ENCODE peak calls at places on chromosomes 12 and 14, in seven cellular contexts. B, P, T, W, V, S and D are unnamed samples. For H3K36me3, the result is how much of the 10 kb centered on the place peaks cover.

GRCh38 chr12:51187370-51187987 is 14.5 kb upstream of the TFCP2 start:
- DNase-seq in B (no peak), P (no peak), V (no peak), S (no peak), T (no peak), W (no peak), D (no peak)

GRCh38 chr12:38884666-38885065 is 20.7 kb downstream of the CPNE8 start:
- DNase-seq in B (no peak), T (no peak), P (no peak), S (no peak), W (no peak), V (no peak), D (no peak)

GRCh38 chr12:15966426-15966825 is 55.3 kb downstream of the DERA start:
- DNase-seq in V (no peak), W (no peak), B (peak), P (no peak), T (no peak), S (peak), D (no peak)

GRCh38 chr14:55536208-55536708 is 43.7 kb upstream of the KTN1 start:
- DNase-seq in T (no peak), S (peak), P (no peak), V (no peak), W (no peak), B (no peak), D (no peak)

GRCh38 chr12:43675048-43675904 is 83.3 kb downstream of the PUS7L start:
- DNase-seq in P (peak), T (no peak), W (peak), V (no peak), S (peak), B (no peak), D (no peak)

GRCh38 chr12:22477166-22477893 is 67.0 kb downstream of the C2CD5 start:
- DNase-seq in S (no peak), T (no peak), B (peak), W (no peak), P (no peak), V (no peak), D (no peak)

GRCh38 chr14:71754422-71755095 is 177.7 kb upstream of the RGS6 start:
- DNase-seq in V (peak), W (no peak), T (peak), B (no peak), P (peak), S (no peak), D (no peak)

GRCh38 chr12:64218597-64218996 is 3.5 kb downstream of the KICS2 start:
- DNase-seq in B (no peak), S (no peak), V (no peak), W (no peak), T (no peak), P (no peak), D (peak)

GRCh38 chr12:13362260-13362841 is 165.8 kb downstream of the EMP1 start:
- DNase-seq in V (peak), T (peak), S (peak), P (peak), B (peak), W (peak), D (peak)

GRCh38 chr12:15789215-15790171 is at the start of gene EPS8:
- DNase-seq in B (peak), W (peak), P (peak), V (peak), S (peak), T (peak), D (peak)

GRCh38 chr12:8156845-8157244 is at the start of gene ZNF705A:
- DNase-seq in W (no peak), V (no peak), B (peak), P (no peak), T (no peak), S (peak), D (no peak)

GRCh38 chr12:132827763-132828703 is 636 bp downstream of the GOLGA3 start:
- DNase-seq in W (peak), T (no peak), V (no peak), B (peak), P (peak), S (peak), D (no peak)

GRCh38 chr12:52603314-52603713 is 2.1 kb upstream of the KRT72 start:
- DNase-seq in P (no peak), B (peak), S (peak), W (no peak), V (no peak), T (peak), D (no peak)

GRCh38 chr12:25796523-25797000 is 161.9 kb upstream of the RASSF8 start:
- DNase-seq in S (peak), B (no peak), V (no peak), P (no peak), T (no peak), W (no peak), D (peak)

GRCh38 chr12:59079472-59079871 is 159.2 kb upstream of the LRIG3 start:
- DNase-seq in S (no peak), V (no peak), P (no peak), T (no peak), W (no peak), B (no peak), D (no peak)

GRCh38 chr14:69880851-69881250 is 1.6 kb downstream of the SMOC1 start:
- DNase-seq in S (no peak), T (no peak), W (no peak), V (peak), B (no peak), P (no peak), D (no peak)

GRCh38 chr14:70856851-70857498 is 47.7 kb upstream of the MAP3K9 start:
- DNase-seq in B (peak), W (no peak), S (peak), P (no peak), V (no peak), T (no peak), D (no peak)

GRCh38 chr12:106651552-106651951 is 68.7 kb downstream of the RFX4 start:
- DNase-seq in W (no peak), P (no peak), V (no peak), B (no peak), S (no peak), T (no peak), D (no peak)

GRCh38 chr12:230925-231671 is 17.1 kb upstream of the SLC6A12 start:
- DNase-seq in V (peak), W (no peak), P (no peak), T (no peak), S (no peak), B (no peak), D (no peak)

GRCh38 chr12:1691123-1692007 is 495 bp downstream of the ADIPOR2 start:
- DNase-seq in V (peak), W (peak), P (peak), B (peak), S (peak), T (no peak), D (peak)

DNA sequence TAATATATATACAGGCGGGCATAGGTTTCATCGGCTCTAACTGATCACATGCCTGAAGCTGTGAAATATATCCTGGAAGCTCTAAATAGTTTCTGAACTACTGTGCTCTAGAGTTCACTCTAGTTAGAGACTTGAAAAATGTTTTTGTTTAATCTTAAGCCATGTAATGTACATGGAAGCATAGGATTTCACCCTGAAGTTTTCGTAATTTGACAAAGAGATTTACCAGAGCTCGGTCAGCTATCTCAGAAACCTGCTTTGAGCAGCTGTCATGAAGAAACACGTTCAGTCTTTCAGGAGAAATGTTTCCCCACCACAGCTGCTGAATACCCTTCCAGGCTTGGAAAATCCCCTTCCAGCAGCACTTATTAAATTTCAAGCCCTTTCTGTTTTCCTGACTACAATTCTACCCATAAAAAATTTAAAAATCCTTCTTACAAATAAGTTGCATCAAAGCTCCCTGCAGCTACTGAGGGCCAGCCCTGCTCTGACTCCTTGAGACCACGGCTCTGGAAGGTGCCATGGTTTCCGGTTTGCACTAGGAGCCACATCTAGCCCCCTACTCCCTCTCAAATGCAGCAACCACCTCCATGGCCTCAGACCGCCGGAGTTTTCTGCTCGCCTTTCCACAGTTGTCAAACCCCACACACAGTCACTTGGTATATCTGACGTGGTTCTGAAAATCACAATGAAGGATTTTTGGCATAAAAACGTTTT is 29.9 kb downstream of the P2RX4 start:
- DNase-seq in B (no peak), T (no peak), V (no peak), S (no peak), W (no peak), P (no peak), D (no peak)
- H3K36me3 ChIP-seq in B (under half), T (under half), V (under half), S (under half), W (under half), P (under half), D (under half)

DNA sequence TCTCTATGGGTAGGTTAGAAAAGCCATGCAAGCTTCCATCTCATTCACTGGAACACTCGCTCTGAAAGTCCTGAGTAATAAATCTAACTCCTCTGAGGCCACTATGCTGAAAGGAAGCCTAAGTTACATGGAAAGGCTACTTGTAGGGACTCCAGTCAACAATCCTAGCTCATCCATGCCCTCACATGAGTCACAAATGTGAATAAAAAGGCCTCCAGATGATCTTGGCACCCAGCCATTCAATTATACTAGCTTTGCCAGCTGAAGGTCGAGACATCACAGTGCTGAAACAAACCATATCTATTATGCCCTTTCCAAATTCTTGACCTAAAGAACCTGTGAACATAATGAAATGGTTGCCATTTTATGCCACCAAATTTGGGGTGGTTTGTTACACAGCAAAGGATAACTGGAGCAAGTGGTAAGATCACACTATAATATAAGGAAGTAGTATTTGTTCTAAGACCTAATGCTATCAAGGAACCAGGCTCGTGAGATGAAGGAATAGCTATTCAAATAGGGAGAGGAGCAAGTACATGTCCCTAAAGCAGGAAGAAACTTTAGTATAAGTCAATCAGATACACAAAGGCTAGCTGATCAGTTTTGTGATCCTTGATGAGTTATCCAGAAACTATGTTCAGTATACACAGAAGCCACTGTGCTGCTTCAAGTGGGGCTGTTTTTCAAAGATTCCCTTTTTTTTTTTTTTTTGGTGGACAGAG is 142.1 kb downstream of the MED13L start:
- DNase-seq in P (no peak), V (no peak), B (peak), S (peak), W (no peak), T (peak), D (no peak)
- TF ChIP-seq EZH2phosphoT487 in P (no peak), V (no peak), B (no peak), S (no peak), W (no peak), T (no peak), D (no peak)

GRCh38 chr12:3491938-3492867 is 1.2 kb downstream of the PRMT8 start:
- DNase-seq in B (peak), W (peak), P (peak), T (no peak), S (peak), V (peak), D (peak)
- TF ChIP-seq EZH2 in B (no peak), W (peak), P (peak), T (no peak), S (no peak), V (no peak), D (no peak)

GRCh38 chr14:95123895-95124579 is 33.3 kb downstream of the DICER1 start:
- DNase-seq in V (no peak), B (no peak), T (no peak), P (no peak), S (no peak), W (no peak), D (no peak)

GRCh38 chr14:95125156-95125555 is 32.2 kb downstream of the DICER1 start:
- DNase-seq in B (no peak), S (no peak), V (no peak), W (no peak), T (no peak), P (peak), D (no peak)

GRCh38 chr14:95126906-95127530 is 30.3 kb downstream of the DICER1 start:
- DNase-seq in V (no peak), S (no peak), W (no peak), T (no peak), B (no peak), P (no peak), D (no peak)

GRCh38 chr14:95127531-95127911 is 29.8 kb downstream of the DICER1 start:
- DNase-seq in P (no peak), W (no peak), S (no peak), B (no peak), V (no peak), T (no peak), D (no peak)

DNA sequence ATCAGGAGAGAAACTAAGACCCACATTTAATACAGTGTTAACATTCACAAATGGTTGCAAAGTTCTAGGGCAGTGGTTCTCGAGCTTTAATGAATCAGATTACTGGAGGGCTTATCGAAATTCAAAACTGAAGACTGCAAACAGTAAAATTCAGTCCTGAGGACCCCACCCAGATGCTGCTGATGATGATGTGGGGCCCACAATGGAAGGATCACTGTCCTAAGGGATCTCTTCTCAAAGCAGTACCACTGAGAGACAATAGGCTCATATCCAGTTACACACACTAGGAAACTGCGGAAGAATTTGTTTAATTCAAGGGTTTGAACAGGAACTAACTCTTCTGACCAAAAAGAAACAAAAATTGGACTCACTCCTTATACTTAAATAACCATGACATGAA is 31.4 kb downstream of the DICER1 start:
- DNase-seq in V (no peak), B (no peak), W (no peak), P (no peak), S (no peak), T (no peak), D (no peak)
- H3K36me3 ChIP-seq in V (under half), B (half or more), W (under half), P (under half), S (under half), T (under half), D (under half)

GRCh38 chr12:113479578-113480335 is 8.1 kb upstream of the LHX5 start:
- DNase-seq in P (peak), S (no peak), B (peak), V (peak), W (peak), T (no peak), D (no peak)
- TF ChIP-seq EZH2phosphoT487 in P (peak), S (no peak), B (no peak), V (no peak), W (peak), T (no peak), D (no peak)

DNA sequence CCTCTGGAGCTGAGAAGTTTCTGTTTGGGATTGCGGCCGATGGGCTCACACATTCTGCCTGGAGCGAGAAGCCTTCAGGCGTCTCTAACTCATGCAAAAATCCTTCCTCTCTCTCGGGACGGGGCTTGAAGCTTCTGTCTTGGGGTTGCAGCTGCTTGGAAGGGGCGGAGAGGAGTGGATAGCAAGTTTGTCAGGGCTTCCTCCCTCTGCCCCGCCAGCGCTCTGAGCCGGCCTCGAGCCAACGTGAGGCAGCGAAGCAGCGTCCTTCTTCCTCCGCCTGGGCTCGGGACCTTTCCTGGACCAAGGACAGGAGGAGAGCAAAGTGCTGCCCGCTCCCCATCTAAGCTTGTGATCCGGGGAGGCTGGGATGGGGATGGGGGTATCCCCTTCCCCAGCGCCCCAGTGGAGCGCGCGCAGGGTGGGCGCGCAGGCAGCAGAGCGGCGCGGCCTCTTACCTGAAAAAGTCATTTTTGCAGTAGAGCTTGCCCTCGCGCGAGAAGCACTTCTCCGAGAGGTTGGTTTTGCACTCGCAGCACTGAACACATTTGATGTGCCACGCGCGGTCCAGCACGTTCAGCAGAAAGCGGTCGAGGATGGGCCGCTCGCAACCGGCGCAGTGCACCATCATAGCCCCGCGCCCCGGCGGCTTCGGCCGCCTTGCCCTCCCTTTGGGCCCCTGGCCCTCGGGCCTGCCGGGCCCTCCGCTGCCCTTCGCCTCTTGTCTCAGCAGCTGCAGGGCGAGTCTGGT is 626 bp downstream of the LHX5 start:
- DNase-seq in B (no peak), W (no peak), P (peak), S (no peak), T (no peak), V (peak), D (no peak)
- TF ChIP-seq EZH2 in B (no peak), W (no peak), P (peak), S (no peak), T (no peak), V (no peak), D (no peak)